ENCODE peak calls at places on chromosomes 13 and 19, in seven cellular contexts. One of them, this sample, is unnamed.

GRCh38 chr19:1690570-1691307 is 38.3 kb upstream of the TCF3 start:
- DNase-seq in dermis microvascular lymphatic vessel endothelial cell: peak
- DNase-seq in COR-L47: no peak
- DNase-seq in neural crest cell: peak
- DNase-seq in left lung: no peak
- DNase-seq in NCI-H510A: no peak
- DNase-seq in head of caudate nucleus: no peak
- DNase-seq in this sample: no peak

GRCh38 chr19:38703509-38703908 is 40.8 kb downstream of the CAPN12 start:
- DNase-seq in dermis microvascular lymphatic vessel endothelial cell: no peak
- DNase-seq in COR-L47: no peak
- DNase-seq in neural crest cell: no peak
- DNase-seq in left lung: no peak
- DNase-seq in NCI-H510A: no peak
- DNase-seq in head of caudate nucleus: no peak
- DNase-seq in this sample: no peak

GRCh38 chr13:46896346-46897138 is at the start of gene HTR2A:
- DNase-seq in dermis microvascular lymphatic vessel endothelial cell: no peak
- DNase-seq in COR-L47: no peak
- DNase-seq in neural crest cell: no peak
- DNase-seq in left lung: no peak
- DNase-seq in NCI-H510A: no peak
- DNase-seq in head of caudate nucleus: peak
- DNase-seq in this sample: peak

GRCh38 chr13:81683526-81683925 is 1342.6 kb upstream of the SPRY2 start:
- DNase-seq in dermis microvascular lymphatic vessel endothelial cell: no peak
- DNase-seq in COR-L47: no peak
- DNase-seq in neural crest cell: no peak
- DNase-seq in left lung: no peak
- DNase-seq in NCI-H510A: no peak
- DNase-seq in head of caudate nucleus: no peak
- DNase-seq in this sample: no peak

GRCh38 chr13:111792956-111793355 is 274.0 kb upstream of the SOX1 start:
- DNase-seq in dermis microvascular lymphatic vessel endothelial cell: no peak
- DNase-seq in COR-L47: no peak
- DNase-seq in neural crest cell: no peak
- DNase-seq in left lung: no peak
- DNase-seq in NCI-H510A: no peak
- DNase-seq in head of caudate nucleus: no peak
- DNase-seq in this sample: peak

GRCh38 chr19:23015660-23016059 is 12.7 kb upstream of the ZNF728 start:
- DNase-seq in dermis microvascular lymphatic vessel endothelial cell: no peak
- DNase-seq in COR-L47: no peak
- DNase-seq in neural crest cell: no peak
- DNase-seq in left lung: no peak
- DNase-seq in NCI-H510A: no peak
- DNase-seq in head of caudate nucleus: no peak
- DNase-seq in this sample: no peak

GRCh38 chr19:15166700-15167099 is 34.1 kb downstream of the NOTCH3 start:
- DNase-seq in dermis microvascular lymphatic vessel endothelial cell: no peak
- DNase-seq in COR-L47: no peak
- DNase-seq in neural crest cell: no peak
- DNase-seq in left lung: no peak
- DNase-seq in NCI-H510A: no peak
- DNase-seq in head of caudate nucleus: no peak
- DNase-seq in this sample: no peak

GRCh38 chr19:32543107-32543900 is 37.7 kb upstream of the PDCD5 start:
- DNase-seq in dermis microvascular lymphatic vessel endothelial cell: no peak
- DNase-seq in COR-L47: no peak
- DNase-seq in neural crest cell: no peak
- DNase-seq in left lung: no peak
- DNase-seq in NCI-H510A: no peak
- DNase-seq in head of caudate nucleus: no peak
- DNase-seq in this sample: no peak

GRCh38 chr13:103178986-103179695 is 112.9 kb upstream of the SLC10A2 start:
- DNase-seq in dermis microvascular lymphatic vessel endothelial cell: no peak
- DNase-seq in COR-L47: no peak
- DNase-seq in neural crest cell: no peak
- DNase-seq in left lung: no peak
- DNase-seq in NCI-H510A: no peak
- DNase-seq in head of caudate nucleus: no peak
- DNase-seq in this sample: no peak

GRCh38 chr13:110108348-110109139 is 198.4 kb downstream of the COL4A1 start:
- DNase-seq in dermis microvascular lymphatic vessel endothelial cell: peak
- DNase-seq in COR-L47: peak
- DNase-seq in neural crest cell: peak
- DNase-seq in left lung: peak
- DNase-seq in NCI-H510A: peak
- DNase-seq in head of caudate nucleus: peak
- DNase-seq in this sample: peak

GRCh38 chr13:95445116-95445515 is 107.4 kb upstream of the CLDN10 start:
- DNase-seq in dermis microvascular lymphatic vessel endothelial cell: no peak
- DNase-seq in COR-L47: no peak
- DNase-seq in neural crest cell: no peak
- DNase-seq in left lung: no peak
- DNase-seq in NCI-H510A: no peak
- DNase-seq in head of caudate nucleus: no peak
- DNase-seq in this sample: no peak

GRCh38 chr19:11174336-11174735 is 18.8 kb upstream of the SPC24 start:
- DNase-seq in dermis microvascular lymphatic vessel endothelial cell: no peak
- DNase-seq in COR-L47: peak
- DNase-seq in neural crest cell: no peak
- DNase-seq in left lung: no peak
- DNase-seq in NCI-H510A: no peak
- DNase-seq in head of caudate nucleus: no peak
- DNase-seq in this sample: no peak

GRCh38 chr13:45809810-45810394 is 41.7 kb downstream of the SIAH3 start:
- DNase-seq in dermis microvascular lymphatic vessel endothelial cell: no peak
- DNase-seq in COR-L47: no peak
- DNase-seq in neural crest cell: no peak
- DNase-seq in left lung: no peak
- DNase-seq in NCI-H510A: no peak
- DNase-seq in head of caudate nucleus: no peak
- DNase-seq in this sample: no peak

GRCh38 chr19:53624776-53625540 is 6.8 kb upstream of the DPRX start:
- DNase-seq in dermis microvascular lymphatic vessel endothelial cell: peak
- DNase-seq in COR-L47: no peak
- DNase-seq in neural crest cell: no peak
- DNase-seq in left lung: no peak
- DNase-seq in NCI-H510A: no peak
- DNase-seq in head of caudate nucleus: no peak
- DNase-seq in this sample: no peak

GRCh38 chr19:18488403-18488723 is 33.5 kb downstream of the ELL start:
- DNase-seq in dermis microvascular lymphatic vessel endothelial cell: no peak
- DNase-seq in COR-L47: no peak
- DNase-seq in neural crest cell: no peak
- DNase-seq in left lung: no peak
- DNase-seq in NCI-H510A: no peak
- DNase-seq in head of caudate nucleus: peak
- DNase-seq in this sample: no peak

GRCh38 chr19:54209748-54210494 is 9.3 kb downstream of the RPS9 start:
- DNase-seq in dermis microvascular lymphatic vessel endothelial cell: peak
- DNase-seq in COR-L47: peak
- DNase-seq in neural crest cell: no peak
- DNase-seq in left lung: peak
- DNase-seq in NCI-H510A: peak
- DNase-seq in head of caudate nucleus: peak
- DNase-seq in this sample: peak

GRCh38 chr13:59982631-59983382 is 180.9 kb downstream of the DIAPH3 start:
- DNase-seq in dermis microvascular lymphatic vessel endothelial cell: peak
- DNase-seq in COR-L47: no peak
- DNase-seq in neural crest cell: no peak
- DNase-seq in left lung: no peak
- DNase-seq in NCI-H510A: no peak
- DNase-seq in head of caudate nucleus: no peak
- DNase-seq in this sample: no peak

GRCh38 chr13:62433660-62434059 is 1018.0 kb upstream of the PCDH20 start:
- DNase-seq in dermis microvascular lymphatic vessel endothelial cell: no peak
- DNase-seq in COR-L47: no peak
- DNase-seq in neural crest cell: no peak
- DNase-seq in left lung: no peak
- DNase-seq in NCI-H510A: no peak
- DNase-seq in head of caudate nucleus: no peak
- DNase-seq in this sample: no peak

GRCh38 chr13:91212229-91212628 is 135.3 kb upstream of the MIR17HG start:
- DNase-seq in dermis microvascular lymphatic vessel endothelial cell: no peak
- DNase-seq in COR-L47: no peak
- DNase-seq in neural crest cell: no peak
- DNase-seq in left lung: no peak
- DNase-seq in NCI-H510A: no peak
- DNase-seq in head of caudate nucleus: no peak
- DNase-seq in this sample: no peak

GRCh38 chr13:51243832-51244231 is 21.6 kb downstream of the FAM124A start:
- DNase-seq in dermis microvascular lymphatic vessel endothelial cell: no peak
- DNase-seq in COR-L47: no peak
- DNase-seq in neural crest cell: no peak
- DNase-seq in left lung: no peak
- DNase-seq in NCI-H510A: no peak
- DNase-seq in head of caudate nucleus: no peak
- DNase-seq in this sample: peak

GRCh38 chr19:47549341-47549768 is 23.6 kb downstream of the ZNF541 start:
- DNase-seq in dermis microvascular lymphatic vessel endothelial cell: no peak
- DNase-seq in COR-L47: no peak
- DNase-seq in neural crest cell: no peak
- DNase-seq in left lung: peak
- DNase-seq in NCI-H510A: peak
- DNase-seq in head of caudate nucleus: no peak
- DNase-seq in this sample: no peak

GRCh38 chr13:26708007-26708297 is 52.6 kb downstream of the GPR12 start:
- DNase-seq in dermis microvascular lymphatic vessel endothelial cell: no peak
- DNase-seq in COR-L47: no peak
- DNase-seq in neural crest cell: no peak
- DNase-seq in left lung: no peak
- DNase-seq in NCI-H510A: no peak
- DNase-seq in head of caudate nucleus: no peak
- DNase-seq in this sample: no peak

GRCh38 chr19:23070353-23070781 is 46.5 kb upstream of the ZNF730 start:
- DNase-seq in dermis microvascular lymphatic vessel endothelial cell: peak
- DNase-seq in COR-L47: no peak
- DNase-seq in neural crest cell: no peak
- DNase-seq in left lung: no peak
- DNase-seq in NCI-H510A: no peak
- DNase-seq in head of caudate nucleus: no peak
- DNase-seq in this sample: peak

GRCh38 chr13:31925079-31925478 is 106.5 kb upstream of the FRY start:
- DNase-seq in dermis microvascular lymphatic vessel endothelial cell: no peak
- DNase-seq in COR-L47: no peak
- DNase-seq in neural crest cell: no peak
- DNase-seq in left lung: no peak
- DNase-seq in NCI-H510A: no peak
- DNase-seq in head of caudate nucleus: no peak
- DNase-seq in this sample: no peak

GRCh38 chr19:52935434-52935833 is 12.2 kb upstream of the ZNF888 start:
- DNase-seq in dermis microvascular lymphatic vessel endothelial cell: peak
- DNase-seq in COR-L47: no peak
- DNase-seq in neural crest cell: no peak
- DNase-seq in left lung: no peak
- DNase-seq in NCI-H510A: no peak
- DNase-seq in head of caudate nucleus: no peak
- DNase-seq in this sample: no peak

GRCh38 chr13:109644069-109644750 is 142.2 kb downstream of the IRS2 start:
- DNase-seq in dermis microvascular lymphatic vessel endothelial cell: no peak
- DNase-seq in COR-L47: no peak
- DNase-seq in neural crest cell: no peak
- DNase-seq in left lung: no peak
- DNase-seq in NCI-H510A: no peak
- DNase-seq in head of caudate nucleus: no peak
- DNase-seq in this sample: no peak

GRCh38 chr19:15047680-15048079 is 1.6 kb upstream of the CASP14 start:
- DNase-seq in dermis microvascular lymphatic vessel endothelial cell: no peak
- DNase-seq in COR-L47: no peak
- DNase-seq in neural crest cell: no peak
- DNase-seq in left lung: no peak
- DNase-seq in NCI-H510A: no peak
- DNase-seq in head of caudate nucleus: no peak
- DNase-seq in this sample: no peak

GRCh38 chr19:10095948-10096614 is 6.4 kb downstream of the ANGPTL6 start:
- DNase-seq in dermis microvascular lymphatic vessel endothelial cell: peak
- DNase-seq in COR-L47: peak
- DNase-seq in neural crest cell: peak
- DNase-seq in left lung: peak
- DNase-seq in NCI-H510A: peak
- DNase-seq in head of caudate nucleus: peak
- DNase-seq in this sample: peak

GRCh38 chr13:109412232-109412935 is 374.0 kb downstream of the IRS2 start:
- DNase-seq in dermis microvascular lymphatic vessel endothelial cell: no peak
- DNase-seq in COR-L47: peak
- DNase-seq in neural crest cell: peak
- DNase-seq in left lung: peak
- DNase-seq in NCI-H510A: peak
- DNase-seq in head of caudate nucleus: peak
- DNase-seq in this sample: peak

GRCh38 chr19:16541526-16542044 is 652 bp downstream of the CHERP start:
- DNase-seq in dermis microvascular lymphatic vessel endothelial cell: peak
- DNase-seq in COR-L47: no peak
- DNase-seq in neural crest cell: no peak
- DNase-seq in left lung: no peak
- DNase-seq in NCI-H510A: no peak
- DNase-seq in head of caudate nucleus: no peak
- DNase-seq in this sample: no peak

GRCh38 chr13:27923794-27924528 is 4.2 kb downstream of the PDX1 start:
- DNase-seq in dermis microvascular lymphatic vessel endothelial cell: no peak
- DNase-seq in COR-L47: no peak
- DNase-seq in neural crest cell: no peak
- DNase-seq in left lung: no peak
- DNase-seq in NCI-H510A: no peak
- DNase-seq in head of caudate nucleus: no peak
- DNase-seq in this sample: no peak

GRCh38 chr13:102317593-102317992 is 84.3 kb downstream of the FGF14 start:
- DNase-seq in dermis microvascular lymphatic vessel endothelial cell: no peak
- DNase-seq in COR-L47: no peak
- DNase-seq in neural crest cell: no peak
- DNase-seq in left lung: peak
- DNase-seq in NCI-H510A: no peak
- DNase-seq in head of caudate nucleus: peak
- DNase-seq in this sample: peak

GRCh38 chr19:57934820-57935665 is at the start of gene ZNF418:
- DNase-seq in dermis microvascular lymphatic vessel endothelial cell: peak
- DNase-seq in COR-L47: no peak
- DNase-seq in neural crest cell: peak
- DNase-seq in left lung: peak
- DNase-seq in NCI-H510A: peak
- DNase-seq in head of caudate nucleus: peak
- DNase-seq in this sample: peak

GRCh38 chr13:88459335-88459734 is 788.2 kb downstream of the SLITRK5 start:
- DNase-seq in dermis microvascular lymphatic vessel endothelial cell: no peak
- DNase-seq in COR-L47: no peak
- DNase-seq in neural crest cell: no peak
- DNase-seq in left lung: no peak
- DNase-seq in NCI-H510A: no peak
- DNase-seq in head of caudate nucleus: no peak
- DNase-seq in this sample: no peak